ENCODE peak calls at places on chromosome 10, in six cellular contexts. Q is HCT116, A is transverse colon, H is AG10803, L is epithelial cell of esophagus, R is epithelial cell of proximal tubule. U is an unnamed sample.

GRCh38 chr10:59724098-59724938 is 14.7 kb upstream of the SLC16A9 start:
- DNase-seq in L (peak), A (peak), R (no peak), Q (no peak), H (no peak), U (no peak)

GRCh38 chr10:131248376-131249165 is 63.0 kb downstream of the TCERG1L start:
- DNase-seq in L (no peak), Q (no peak), A (no peak), H (no peak), R (no peak), U (no peak)

GRCh38 chr10:124912487-124912886 is 29.4 kb upstream of the ZRANB1 start:
- DNase-seq in L (no peak), R (no peak), H (no peak), A (no peak), Q (no peak), U (no peak)

GRCh38 chr10:129136866-129137415 is 330.1 kb upstream of the MGMT start:
- DNase-seq in L (no peak), R (no peak), A (no peak), H (no peak), Q (no peak), U (no peak)

GRCh38 chr10:25175527-25176420 is 973 bp downstream of the GPR158 start:
- DNase-seq in L (peak), Q (no peak), R (no peak), A (peak), H (no peak), U (no peak)

GRCh38 chr10:59240581-59241183 is 64.2 kb downstream of the PHYHIPL start:
- DNase-seq in A (no peak), L (peak), Q (peak), R (peak), H (peak), U (peak)

GRCh38 chr10:34792881-34793280 is 22.2 kb downstream of the PARD3 start:
- DNase-seq in R (no peak), Q (no peak), A (no peak), L (no peak), H (no peak), U (no peak)

GRCh38 chr10:35348609-35349388 is 12.5 kb downstream of the CCNY start:
- DNase-seq in Q (no peak), H (no peak), L (no peak), R (no peak), A (no peak), U (no peak)

GRCh38 chr10:78177431-78178185 is 143.9 kb downstream of the RPS24 start:
- DNase-seq in L (no peak), R (no peak), Q (no peak), A (no peak), H (no peak), U (no peak)

GRCh38 chr10:126012485-126012884 is 116.1 kb downstream of the FANK1 start:
- DNase-seq in Q (no peak), L (peak), H (peak), A (no peak), R (no peak), U (peak)

DNA sequence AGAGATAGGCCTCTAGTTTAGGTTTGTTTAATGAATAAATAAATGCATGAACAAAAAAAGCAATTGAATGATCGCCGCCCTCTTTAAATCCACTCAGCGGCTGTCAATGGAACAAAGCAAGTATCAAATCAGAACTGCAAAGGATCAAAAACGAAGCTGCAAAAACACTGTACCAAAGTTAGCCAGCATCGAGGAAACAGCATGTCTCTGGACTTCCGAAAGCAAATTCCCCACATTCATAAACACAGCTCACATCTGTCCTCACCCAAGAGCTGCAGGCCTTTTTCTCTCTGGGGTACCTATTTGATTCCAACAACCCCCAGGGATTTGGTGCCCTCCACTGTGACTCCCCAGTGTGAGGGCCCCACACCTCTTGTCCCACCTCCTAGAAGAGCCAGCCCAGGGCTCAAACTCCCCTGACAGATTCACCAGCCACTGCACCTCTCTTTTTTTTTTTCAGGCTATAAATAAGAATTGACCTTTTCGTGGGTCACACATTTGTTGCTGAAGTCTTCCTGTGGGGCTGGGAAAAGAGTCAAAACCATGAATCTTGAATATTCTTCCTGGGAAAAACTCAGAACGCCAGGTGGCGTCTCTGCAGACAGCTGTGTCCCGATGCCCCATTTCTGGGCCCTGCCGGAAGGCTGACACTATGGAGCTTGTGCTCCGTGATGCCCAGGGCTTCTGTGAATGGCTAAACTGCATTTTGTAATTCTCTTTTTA is 51.8 kb downstream of the HSPA12A start:
- DNase-seq in Q (no peak), R (no peak), L (peak), A (no peak), H (no peak), U (peak)
- TF ChIP-seq CTCF in Q (no peak), R (peak), L (peak), A (no peak), H (peak), U (no peak)

DNA sequence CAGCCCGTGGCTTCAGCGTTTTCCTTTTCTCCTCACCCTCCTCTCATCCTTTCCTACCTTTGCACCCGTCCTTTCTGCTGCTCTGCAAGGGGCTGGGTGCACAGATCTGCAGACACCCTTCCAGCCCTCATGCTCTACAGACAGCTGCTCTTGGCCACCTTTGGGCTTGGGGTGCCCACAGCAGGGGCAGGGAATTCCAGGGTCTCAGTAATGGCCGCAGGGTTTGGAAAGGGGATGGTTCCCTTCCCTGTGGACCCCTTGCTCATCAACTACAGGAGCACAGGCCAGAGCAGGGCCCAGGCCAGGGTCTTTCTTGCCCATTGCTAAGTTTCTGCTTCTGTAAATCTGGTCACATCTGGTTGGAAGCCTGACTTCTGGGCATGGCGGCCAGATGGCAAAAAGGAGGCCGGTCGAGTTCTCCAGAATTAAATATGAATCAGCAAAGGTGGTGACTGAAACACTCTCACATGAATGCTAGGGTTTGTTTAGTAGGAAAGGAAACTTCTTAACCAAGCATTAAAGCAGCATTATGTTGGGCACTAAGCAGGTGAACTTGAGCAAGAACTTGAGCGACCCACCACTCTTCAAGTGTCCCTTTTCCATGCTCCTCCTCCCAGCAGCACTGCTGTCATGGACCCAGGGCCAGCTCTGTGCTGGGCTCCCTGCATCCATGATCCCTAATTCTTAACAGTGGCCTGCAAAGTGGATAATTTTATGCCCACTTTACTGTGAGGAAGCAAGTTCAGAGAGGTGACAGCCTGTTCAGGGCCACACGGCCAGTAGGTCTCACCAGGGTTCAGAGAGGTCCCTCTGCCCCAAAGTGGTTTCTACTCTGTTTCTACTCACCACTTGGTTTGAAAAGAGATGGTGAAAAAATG is 1.5 kb downstream of the ECHDC3 start:
- DNase-seq in A (no peak), Q (no peak), R (no peak), H (no peak), L (no peak), U (no peak)
- H3K4me3 ChIP-seq in A (no peak), Q (peak), R (peak), H (no peak), L (no peak), U (no peak)

DNA sequence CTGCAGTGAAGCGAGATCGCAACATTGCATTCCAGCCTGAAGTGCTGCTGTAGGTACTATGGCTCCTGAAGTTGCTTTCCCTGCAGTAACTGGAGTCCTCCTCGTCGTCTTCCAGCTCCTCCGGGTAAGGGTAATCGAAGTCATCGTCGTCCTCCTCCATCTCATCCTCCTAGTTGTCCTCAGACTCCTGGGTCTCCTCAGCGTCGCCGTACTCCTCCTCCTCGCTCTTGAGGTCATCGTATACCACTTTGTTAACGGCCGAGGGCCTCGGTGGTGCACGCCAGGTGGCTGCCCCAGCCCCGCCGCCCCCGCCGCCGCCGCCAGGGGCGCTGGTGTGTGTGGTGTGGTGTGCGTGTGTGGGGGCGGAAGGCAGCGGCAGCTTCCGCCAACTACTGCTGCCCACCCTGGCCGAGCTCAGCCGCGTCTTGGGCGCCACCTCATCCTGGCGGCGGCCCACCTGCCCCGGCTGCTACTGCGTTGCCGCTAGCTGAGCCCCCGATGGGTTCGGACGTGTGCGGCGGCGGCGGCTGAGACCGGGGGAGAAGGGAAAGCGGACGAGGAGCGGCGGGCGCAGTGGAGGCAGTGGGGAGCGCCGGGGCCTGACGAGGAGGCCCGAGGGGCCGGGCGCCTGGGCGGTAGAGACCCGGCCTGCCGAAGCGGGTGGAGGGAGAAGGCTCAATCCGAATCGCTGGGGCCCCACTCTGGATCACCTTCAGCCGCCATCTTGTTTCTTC is 11.8 kb upstream of the ACBD5 start:
- DNase-seq in A (peak), L (peak), H (peak), R (no peak), Q (no peak), U (peak)
- TF ChIP-seq CTCF in A (no peak), L (peak), H (peak), R (no peak), Q (no peak), U (peak)

GRCh38 chr10:43440782-43441134 is 3.8 kb downstream of the ZNF487 start:
- DNase-seq in L (no peak), H (no peak), R (no peak), A (no peak), Q (no peak), U (no peak)

GRCh38 chr10:43437141-43437860 is 390 bp downstream of the ZNF487 start:
- DNase-seq in Q (no peak), L (no peak), H (no peak), R (no peak), A (no peak), U (no peak)

GRCh38 chr10:43436291-43437140 is at the start of gene ZNF487:
- DNase-seq in L (peak), H (peak), A (peak), R (peak), Q (peak), U (peak)
- H3K4me3 ChIP-seq in L (peak), H (peak), A (peak), R (peak), Q (peak), U (peak)

GRCh38 chr10:29925771-29926345 is 133.5 kb downstream of the JCAD start:
- DNase-seq in A (no peak), L (no peak), R (no peak), Q (no peak), H (no peak), U (no peak)

GRCh38 chr10:29924436-29924835 is 134.9 kb downstream of the JCAD start:
- DNase-seq in H (no peak), A (no peak), R (no peak), L (no peak), Q (no peak), U (no peak)

GRCh38 chr10:29929006-29929405 is 130.4 kb downstream of the JCAD start:
- DNase-seq in Q (no peak), H (no peak), R (no peak), L (no peak), A (no peak), U (no peak)

GRCh38 chr10:29923416-29923970 is 135.9 kb downstream of the JCAD start:
- DNase-seq in L (no peak), Q (no peak), A (no peak), H (no peak), R (no peak), U (no peak)

DNA sequence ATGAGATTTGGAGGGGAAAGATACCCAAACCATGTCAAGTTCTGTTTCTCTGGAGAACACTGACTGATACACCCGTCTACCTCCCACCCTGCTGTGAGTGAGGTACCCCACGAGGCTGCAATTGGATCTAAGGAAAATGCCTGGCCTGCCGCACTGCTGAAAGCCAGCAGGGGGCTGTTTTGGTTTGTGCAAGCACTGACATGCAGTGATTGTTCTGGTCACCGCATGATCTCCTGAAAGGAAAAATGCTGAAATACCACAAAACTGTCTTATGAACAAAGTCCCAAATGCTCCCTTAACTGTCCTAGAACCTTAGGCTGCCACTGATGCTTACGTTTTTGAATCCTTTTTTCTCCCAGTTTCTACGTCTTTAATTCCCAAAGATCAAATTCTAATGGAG is 132.7 kb downstream of the JCAD start:
- DNase-seq in Q (no peak), H (peak), L (peak), A (no peak), R (no peak), U (peak)
- TF ChIP-seq CTCF in Q (peak), H (peak), L (peak), A (no peak), R (peak), U (peak)

GRCh38 chr10:32956365-32957197 is 1.4 kb downstream of the ITGB1 start:
- DNase-seq in A (no peak), L (no peak), Q (no peak), R (no peak), H (no peak), U (no peak)
- H3K4me3 ChIP-seq in A (peak), L (peak), Q (peak), R (peak), H (peak), U (peak)

DNA sequence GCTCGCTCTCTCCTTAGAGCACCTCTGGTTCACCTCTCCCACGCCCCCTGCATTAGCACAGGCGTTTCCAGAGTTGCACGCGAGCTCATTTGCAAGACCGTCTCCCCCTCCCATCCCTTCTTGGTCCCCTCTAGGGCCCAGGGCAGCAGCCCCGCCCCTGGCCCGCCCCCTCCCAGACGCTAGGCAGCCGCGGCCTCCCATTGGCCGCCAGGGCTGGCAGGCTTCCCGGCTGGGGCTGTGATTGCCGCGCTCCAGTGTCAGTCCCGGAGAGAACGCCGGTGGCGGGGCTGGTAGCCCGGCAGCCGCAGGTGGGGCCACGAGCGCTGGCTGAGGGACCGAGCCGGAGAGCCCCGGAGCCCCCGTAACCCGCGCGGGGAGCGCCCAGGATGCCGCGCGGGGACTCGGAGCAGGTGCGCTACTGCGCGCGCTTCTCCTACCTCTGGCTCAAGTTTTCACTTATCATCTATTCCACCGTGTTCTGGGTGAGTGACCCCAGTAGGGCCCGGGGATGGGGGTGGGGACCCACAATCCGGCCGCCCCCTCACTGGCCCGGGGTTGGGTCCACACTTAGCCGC is at the start of gene TSPAN15:
- DNase-seq in R (no peak), A (peak), Q (peak), H (peak), L (peak), U (peak)
- TF ChIP-seq CTCF in R (no peak), A (no peak), Q (no peak), H (no peak), L (no peak), U (no peak)

GRCh38 chr10:22501412-22501811 is 156.1 kb downstream of the SPAG6 start:
- DNase-seq in A (no peak), L (no peak), R (no peak), H (no peak), Q (no peak), U (no peak)

GRCh38 chr10:22503315-22504090 is 158.2 kb downstream of the SPAG6 start:
- DNase-seq in Q (no peak), R (no peak), L (peak), A (no peak), H (no peak), U (peak)

GRCh38 chr10:22501863-22502262 is 156.6 kb downstream of the SPAG6 start:
- DNase-seq in R (no peak), Q (no peak), H (no peak), L (no peak), A (no peak), U (no peak)

GRCh38 chr10:22504766-22505165 is 159.5 kb downstream of the SPAG6 start:
- DNase-seq in Q (no peak), L (no peak), A (no peak), H (no peak), R (no peak), U (peak)

DNA sequence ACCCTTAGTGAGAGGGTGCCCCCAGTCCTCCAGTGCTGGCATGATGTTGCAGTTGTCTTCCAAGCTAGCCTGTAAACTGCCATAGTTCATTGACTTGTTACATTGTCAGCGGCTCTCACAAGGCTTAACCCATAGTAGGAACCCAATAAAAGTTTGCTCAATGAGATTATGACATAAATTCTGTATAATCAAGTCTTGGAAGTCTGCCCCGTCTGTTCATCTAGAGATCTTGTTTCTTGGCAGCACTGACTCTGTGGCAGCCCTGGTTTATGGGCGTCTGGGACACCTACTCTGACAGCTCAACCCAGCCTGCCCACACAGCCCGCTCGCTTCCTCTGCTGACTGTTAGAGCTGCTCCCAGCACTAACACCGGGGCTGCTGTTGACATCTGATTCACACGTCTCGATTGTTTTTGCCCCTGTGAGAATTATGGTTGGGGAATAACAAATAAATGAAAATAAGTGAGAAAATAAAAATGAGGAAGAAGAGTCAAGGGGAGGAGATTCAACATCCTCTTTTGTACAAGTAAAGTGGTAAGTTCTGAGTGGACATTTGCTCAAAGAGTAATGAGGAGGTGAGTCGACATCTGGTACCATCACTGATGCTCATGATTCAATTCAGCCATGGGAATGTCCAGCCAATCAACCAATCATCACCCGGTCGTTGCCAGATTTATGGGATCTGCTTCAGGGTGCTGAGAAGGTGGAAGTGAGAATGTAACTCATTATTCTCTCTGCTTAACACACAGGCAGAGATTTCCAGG is 160.8 kb downstream of the SPAG6 start:
- DNase-seq in A (peak), H (no peak), L (no peak), R (no peak), Q (no peak), U (peak)
- H3K4me3 ChIP-seq in A (no peak), H (no peak), L (no peak), R (no peak), Q (no peak), U (no peak)

DNA sequence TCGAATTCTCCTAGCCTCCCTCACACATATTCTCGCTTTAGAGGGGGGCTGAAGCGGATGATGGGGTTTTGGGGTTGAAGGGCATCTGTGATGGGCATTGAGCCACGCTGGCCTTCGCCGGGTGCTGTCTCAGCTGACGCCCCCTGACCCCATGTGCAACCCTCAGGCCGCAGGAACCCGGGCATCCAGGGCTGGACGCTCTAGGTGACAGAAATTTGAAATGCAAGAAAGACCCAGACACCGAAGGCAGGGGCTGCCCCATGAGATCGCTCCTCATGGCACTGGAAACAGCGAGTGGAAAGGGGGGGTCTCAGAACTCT is 664 bp upstream of the C10orf88 start:
- DNase-seq in R (no peak), L (no peak), A (no peak), H (no peak), Q (no peak), U (no peak)
- TF ChIP-seq CTCF in R (no peak), L (no peak), A (no peak), H (no peak), Q (no peak), U (no peak)

GRCh38 chr10:112949128-112949823 is 771 bp upstream of the TCF7L2 start:
- DNase-seq in Q (no peak), H (no peak), R (no peak), L (no peak), A (peak), U (peak)
- H3K4me3 ChIP-seq in Q (peak), H (peak), R (peak), L (peak), A (no peak), U (peak)

U was measured in fibroblast of villous mesenchyme.